ENCODE peak calls at places on chromosomes 13 and 19, in seven cellular contexts. One of them, this sample, is unnamed.

GRCh38 chr13:75416327-75417005 is 65.5 kb downstream of the TBC1D4 start:
- DNase-seq in CD8-positive, alpha-beta T cell: no peak
- DNase-seq in EL: no peak
- DNase-seq in T-helper 1 cell: no peak
- DNase-seq in stimulated activated CD4-positive, alpha-beta T cell treated with anti-CD3 and anti-CD28 coated beads, Interleukin-2, amount 100 ng/mL, for 24 hours: no peak
- DNase-seq in T-helper 17 cell: no peak
- DNase-seq in Calu3: no peak
- DNase-seq in this sample: no peak

GRCh38 chr13:73835138-73835721 is 299.0 kb downstream of the KLF12 start:
- DNase-seq in CD8-positive, alpha-beta T cell: no peak
- DNase-seq in EL: peak; percentile 54
- DNase-seq in T-helper 1 cell: no peak
- DNase-seq in stimulated activated CD4-positive, alpha-beta T cell treated with anti-CD3 and anti-CD28 coated beads, Interleukin-2, amount 100 ng/mL, for 24 hours: no peak
- DNase-seq in T-helper 17 cell: no peak
- DNase-seq in Calu3: no peak
- DNase-seq in this sample: no peak

GRCh38 chr19:38392707-38393308 is 4.3 kb downstream of the SPRED3 start:
- DNase-seq in CD8-positive, alpha-beta T cell: no peak
- DNase-seq in EL: peak; percentile 53
- DNase-seq in T-helper 1 cell: no peak
- DNase-seq in stimulated activated CD4-positive, alpha-beta T cell treated with anti-CD3 and anti-CD28 coated beads, Interleukin-2, amount 100 ng/mL, for 24 hours: no peak
- DNase-seq in T-helper 17 cell: no peak
- DNase-seq in Calu3: no peak
- DNase-seq in this sample: no peak

GRCh38 chr19:40778865-40779284 is 828 bp downstream of the RAB4B start:
- DNase-seq in CD8-positive, alpha-beta T cell: no peak
- DNase-seq in EL: no peak
- DNase-seq in T-helper 1 cell: no peak
- DNase-seq in stimulated activated CD4-positive, alpha-beta T cell treated with anti-CD3 and anti-CD28 coated beads, Interleukin-2, amount 100 ng/mL, for 24 hours: no peak
- DNase-seq in T-helper 17 cell: no peak
- DNase-seq in Calu3: no peak
- DNase-seq in this sample: no peak

GRCh38 chr19:55027472-55028337 is 10.4 kb downstream of the GP6 start:
- DNase-seq in CD8-positive, alpha-beta T cell: no peak
- DNase-seq in EL: no peak
- DNase-seq in T-helper 1 cell: no peak
- DNase-seq in stimulated activated CD4-positive, alpha-beta T cell treated with anti-CD3 and anti-CD28 coated beads, Interleukin-2, amount 100 ng/mL, for 24 hours: no peak
- DNase-seq in T-helper 17 cell: no peak
- DNase-seq in Calu3: no peak
- DNase-seq in this sample: no peak

GRCh38 chr19:54696766-54697165 is 27.5 kb upstream of the KIR3DL3 start:
- DNase-seq in CD8-positive, alpha-beta T cell: no peak
- DNase-seq in EL: no peak
- DNase-seq in T-helper 1 cell: no peak
- DNase-seq in stimulated activated CD4-positive, alpha-beta T cell treated with anti-CD3 and anti-CD28 coated beads, Interleukin-2, amount 100 ng/mL, for 24 hours: no peak
- DNase-seq in T-helper 17 cell: no peak
- DNase-seq in Calu3: no peak
- DNase-seq in this sample: no peak

GRCh38 chr13:44404261-44405139 is 30.9 kb downstream of the SERP2 start:
- DNase-seq in CD8-positive, alpha-beta T cell: no peak
- DNase-seq in EL: no peak
- DNase-seq in T-helper 1 cell: no peak
- DNase-seq in stimulated activated CD4-positive, alpha-beta T cell treated with anti-CD3 and anti-CD28 coated beads, Interleukin-2, amount 100 ng/mL, for 24 hours: no peak
- DNase-seq in T-helper 17 cell: no peak
- DNase-seq in Calu3: no peak
- DNase-seq in this sample: no peak

GRCh38 chr13:70817571-70817970 is 709.3 kb upstream of the KLHL1 start:
- DNase-seq in CD8-positive, alpha-beta T cell: no peak
- DNase-seq in EL: no peak
- DNase-seq in T-helper 1 cell: no peak
- DNase-seq in stimulated activated CD4-positive, alpha-beta T cell treated with anti-CD3 and anti-CD28 coated beads, Interleukin-2, amount 100 ng/mL, for 24 hours: no peak
- DNase-seq in T-helper 17 cell: no peak
- DNase-seq in Calu3: no peak
- DNase-seq in this sample: no peak

GRCh38 chr19:44176590-44176989 is 11.7 kb downstream of the ZNF226 start:
- DNase-seq in CD8-positive, alpha-beta T cell: no peak
- DNase-seq in EL: no peak
- DNase-seq in T-helper 1 cell: no peak
- DNase-seq in stimulated activated CD4-positive, alpha-beta T cell treated with anti-CD3 and anti-CD28 coated beads, Interleukin-2, amount 100 ng/mL, for 24 hours: no peak
- DNase-seq in T-helper 17 cell: no peak
- DNase-seq in Calu3: no peak
- DNase-seq in this sample: no peak

GRCh38 chr19:16435238-16435911 is 36.4 kb downstream of the EPS15L1 start:
- DNase-seq in CD8-positive, alpha-beta T cell: no peak
- DNase-seq in EL: peak; percentile 99
- DNase-seq in T-helper 1 cell: no peak
- DNase-seq in stimulated activated CD4-positive, alpha-beta T cell treated with anti-CD3 and anti-CD28 coated beads, Interleukin-2, amount 100 ng/mL, for 24 hours: no peak
- DNase-seq in T-helper 17 cell: no peak
- DNase-seq in Calu3: no peak
- DNase-seq in this sample: no peak

This sample was measured in CD8-positive, alpha-beta memory T cell.